ENCODE peak calls at places on chromosomes 12 and 14, in nine cellular contexts. V, L, J, A, O, I, Y, B and Q are unnamed samples. For H3K4me1, the result is how much of the 10 kb centered on the place peaks cover.

GRCh38 chr12:124581792-124582424 is 14.5 kb upstream of the NCOR2 start:
- DNase-seq in O (no peak), J (no peak), B (no peak), I (no peak), Y (no peak), A (no peak), L (no peak), V (no peak), Q (no peak)

GRCh38 chr12:46938071-46938678 is 112.4 kb upstream of the SLC38A4 start:
- DNase-seq in A (no peak), J (no peak), O (no peak), I (no peak), V (no peak), Y (no peak), B (no peak), L (no peak), Q (no peak)

GRCh38 chr12:2339022-2339431 is 286.2 kb downstream of the CACNA1C start:
- DNase-seq in O (no peak), L (no peak), J (peak), B (no peak), V (no peak), Y (no peak), A (no peak), I (no peak), Q (no peak)

GRCh38 chr12:104720346-104721064 is 237.6 kb downstream of the SLC41A2 start:
- DNase-seq in Y (peak), I (no peak), O (no peak), J (no peak), B (no peak), L (no peak), V (no peak), A (no peak), Q (no peak)

GRCh38 chr14:70188608-70189540 is at the start of gene SLC8A3:
- DNase-seq in L (peak), Y (peak), V (no peak), I (no peak), B (peak), A (peak), O (peak), J (no peak), Q (peak)

GRCh38 chr12:11836282-11836963 is 186.9 kb downstream of the ETV6 start:
- DNase-seq in A (peak), B (no peak), I (no peak), Y (peak), J (no peak), L (no peak), O (no peak), V (peak), Q (no peak)

GRCh38 chr12:3256103-3256551 is 178.9 kb downstream of the TSPAN9 start:
- DNase-seq in I (no peak), O (no peak), V (no peak), Y (no peak), A (no peak), B (no peak), L (no peak), J (no peak), Q (no peak)

GRCh38 chr12:96237465-96238077 is 43.4 kb downstream of the ELK3 start:
- DNase-seq in O (no peak), J (peak), V (no peak), Y (peak), L (no peak), A (no peak), I (peak), B (no peak), Q (no peak)

GRCh38 chr14:33452982-33453381 is 497.9 kb downstream of the EGLN3 start:
- DNase-seq in L (no peak), J (no peak), I (no peak), B (no peak), V (no peak), O (no peak), A (no peak), Y (no peak), Q (no peak)

GRCh38 chr14:70005281-70005805 is 126.1 kb downstream of the SMOC1 start:
- DNase-seq in L (no peak), A (no peak), J (no peak), O (no peak), V (no peak), Y (no peak), I (no peak), B (no peak), Q (no peak)

GRCh38 chr12:51621155-51621922 is 30.3 kb downstream of the SCN8A start:
- DNase-seq in A (no peak), O (no peak), Y (no peak), I (no peak), L (no peak), J (peak), B (no peak), V (no peak), Q (no peak)

GRCh38 chr14:65371784-65372183 is 40.7 kb upstream of the FUT8 start:
- DNase-seq in O (no peak), L (no peak), B (no peak), Y (no peak), V (no peak), I (no peak), J (no peak), A (no peak), Q (no peak)

GRCh38 chr12:837548-837947 is 85.2 kb downstream of the WNK1 start:
- DNase-seq in J (no peak), V (no peak), B (no peak), L (no peak), O (no peak), Y (no peak), A (no peak), I (no peak), Q (no peak)

DNA sequence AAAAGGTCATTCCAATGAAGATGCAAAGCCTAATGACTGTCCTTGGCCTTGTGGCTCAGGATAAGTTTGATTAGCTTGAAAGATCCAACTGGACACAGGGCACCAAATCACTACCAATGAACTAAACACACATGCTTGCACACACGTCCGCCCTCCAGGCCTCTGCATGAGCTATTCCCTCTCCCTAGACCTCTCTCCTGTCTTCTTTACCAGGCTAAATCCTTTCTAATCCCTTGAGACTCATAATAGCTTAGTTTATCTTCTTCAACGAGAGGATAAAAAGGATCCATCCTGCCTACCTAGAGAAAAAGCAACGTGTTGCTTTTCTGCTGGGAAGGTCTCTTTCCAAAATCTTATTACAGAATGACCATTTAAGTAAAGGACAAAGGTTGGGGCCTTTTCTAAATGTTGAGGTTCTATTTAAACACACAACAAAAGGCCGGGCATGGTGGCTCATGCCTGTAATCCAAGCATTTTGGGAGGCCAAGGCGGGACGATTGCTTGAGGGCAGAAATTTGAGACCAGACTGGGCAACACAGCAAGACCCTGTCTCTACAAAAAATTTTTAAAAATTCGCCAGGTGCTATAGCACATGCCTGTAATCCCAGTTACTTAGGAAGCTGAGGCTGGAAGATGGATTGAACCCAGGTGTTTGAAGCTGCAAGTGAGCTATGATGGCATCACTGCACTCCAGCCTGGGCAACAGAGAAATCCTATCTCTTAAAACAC is 22.4 kb downstream of the PXN start:
- DNase-seq in J (no peak), O (no peak), B (no peak), Y (no peak), I (no peak), V (no peak), L (no peak), A (no peak), Q (peak)
- H3K4me1 ChIP-seq in J (half or more), O (under half), B (under half), Y (under half), I (under half), V (under half), L (half or more), A (half or more), Q (under half)

GRCh38 chr12:105775351-105775750 is 363.4 kb downstream of the NUAK1 start:
- DNase-seq in V (no peak), L (no peak), J (peak), Y (no peak), A (no peak), B (no peak), I (no peak), O (no peak), Q (no peak)

GRCh38 chr12:105769486-105769885 is 369.3 kb downstream of the NUAK1 start:
- DNase-seq in I (no peak), A (no peak), V (no peak), Y (peak), B (no peak), O (no peak), J (no peak), L (no peak), Q (no peak)

GRCh38 chr12:105774037-105774436 is 364.7 kb downstream of the NUAK1 start:
- DNase-seq in V (no peak), O (no peak), L (no peak), I (no peak), B (no peak), Y (no peak), J (no peak), A (no peak), Q (no peak)

DNA sequence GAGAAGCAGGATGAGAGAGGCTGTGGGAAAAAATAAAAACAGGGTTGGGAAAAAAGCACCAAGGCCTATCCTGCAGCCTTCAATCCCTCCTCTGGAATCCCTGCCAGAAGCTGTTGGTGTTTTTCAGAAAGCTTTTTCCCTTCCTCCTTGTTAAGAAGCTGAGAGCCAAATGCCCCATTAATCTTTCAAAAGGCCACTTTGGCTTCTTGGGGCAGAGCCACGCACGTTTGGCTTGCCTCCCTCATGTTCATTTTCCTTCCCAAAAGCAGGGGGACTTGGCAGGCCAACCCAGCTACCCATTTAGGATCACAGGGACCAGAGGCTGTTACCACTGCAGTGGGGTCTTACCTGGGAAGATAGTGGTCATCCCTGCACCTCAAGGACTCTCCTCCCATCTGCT is 365.3 kb downstream of the NUAK1 start:
- DNase-seq in O (no peak), V (no peak), J (no peak), A (no peak), B (no peak), L (no peak), I (no peak), Y (no peak), Q (no peak)
- TF ChIP-seq CTCF in O (no peak), V (no peak), J (no peak), A (no peak), B (no peak), L (no peak), I (no peak), Y (no peak), Q (no peak)

GRCh38 chr12:110115675-110116074 is 8.5 kb upstream of the IFT81 start:
- DNase-seq in I (no peak), L (no peak), Y (no peak), B (no peak), O (no peak), V (no peak), A (no peak), J (no peak), Q (no peak)
- H3K4me3 ChIP-seq in I (no peak), L (no peak), Y (no peak), B (no peak), O (no peak), V (no peak), A (no peak), J (no peak), Q (no peak)

GRCh38 chr14:99809864-99810854 is 16.9 kb downstream of the EML1 start:
- DNase-seq in V (no peak), I (peak), O (no peak), J (no peak), B (no peak), Y (no peak), L (no peak), A (no peak), Q (no peak)

GRCh38 chr14:99809376-99809775 is 16.2 kb downstream of the EML1 start:
- DNase-seq in J (no peak), A (no peak), Y (no peak), I (peak), L (no peak), V (peak), B (no peak), O (no peak), Q (no peak)

GRCh38 chr14:99808515-99808914 is 15.3 kb downstream of the EML1 start:
- DNase-seq in I (no peak), O (no peak), V (no peak), J (no peak), Y (no peak), L (no peak), B (no peak), A (no peak), Q (no peak)

GRCh38 chr14:99815696-99816095 is 22.5 kb downstream of the EML1 start:
- DNase-seq in L (no peak), Y (no peak), J (no peak), V (no peak), B (no peak), A (no peak), I (no peak), O (no peak), Q (no peak)

DNA sequence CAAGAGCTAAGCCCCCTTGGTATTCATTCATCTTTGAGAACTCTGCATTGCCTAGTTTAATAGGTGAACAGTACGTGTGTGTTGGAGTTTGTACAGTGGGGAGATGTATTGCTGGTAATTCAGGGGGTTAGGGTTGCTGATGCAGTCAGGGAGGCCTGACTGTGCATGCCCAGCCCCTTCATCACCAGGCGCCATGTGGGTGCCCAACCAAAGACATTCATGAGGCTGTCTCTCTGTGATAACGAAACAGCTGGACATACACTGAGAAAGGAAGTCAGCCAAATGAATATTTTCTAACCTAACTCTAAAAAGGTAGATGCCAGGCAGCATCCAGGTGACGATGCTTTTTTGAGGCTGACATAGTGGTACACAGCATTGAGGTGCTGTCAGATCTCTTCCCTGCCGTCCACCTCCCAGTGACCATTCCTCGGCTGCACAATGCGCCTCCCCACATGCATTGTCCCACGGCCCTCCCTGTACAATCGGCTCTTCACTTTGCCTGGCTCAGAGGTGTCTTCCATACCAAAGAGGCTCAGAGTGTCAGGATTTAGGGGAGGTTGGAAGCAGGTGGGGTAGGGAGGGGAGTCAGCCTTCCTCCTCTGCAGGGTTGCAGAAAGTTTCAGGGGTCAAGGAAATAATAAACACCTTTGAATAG is 19.0 kb downstream of the EML1 start:
- DNase-seq in O (no peak), Y (no peak), J (no peak), B (no peak), A (no peak), V (no peak), L (no peak), I (no peak), Q (no peak)
- H3K4me1 ChIP-seq in O (under half), Y (under half), J (under half), B (under half), A (under half), V (under half), L (under half), I (under half), Q (under half)